ENCODE peak calls at places on chromosomes 3 and 15, in nine cellular contexts. F is activated T-helper 1 cell treated with anti-CD3 and anti-CD28 coated beads, Interleukin-12 subunit alpha, Interleukin-12 subunit beta, Interleukin-2, Interleukin-4 antibody, amounts not matched to agents 30 ng/mL and 10 ng/mL and 1 ng/mL, durations not matched to agents 14 hours and 24 hours and 36 hours; L is hepatocyte; K is RWPE1; O is iris pigment epithelial cell; M is stomach; G is endothelial cell; Q is tibial artery; A is T-helper 1 cell. U is an unnamed sample.

GRCh38 chr15:38243278-38243677 is 9.4 kb upstream of the SPRED1 start:
- DNase-seq in K (no peak), M (no peak), G (no peak), Q (no peak), F (no peak), O (no peak), L (no peak), A (no peak), U (no peak)

GRCh38 chr3:59149166-59149565 is 99.3 kb upstream of the CFAP20DC start:
- DNase-seq in M (no peak), K (no peak), A (no peak), Q (no peak), O (no peak), G (no peak), F (no peak), L (no peak), U (no peak)

GRCh38 chr3:153050978-153051377 is 111.0 kb upstream of the RAP2B start:
- DNase-seq in A (no peak), G (no peak), K (no peak), Q (no peak), F (no peak), O (no peak), L (no peak), M (no peak), U (no peak)

GRCh38 chr3:193757457-193757856 is 164.4 kb downstream of the OPA1 start:
- DNase-seq in A (no peak), G (no peak), F (no peak), M (no peak), O (no peak), K (no peak), Q (no peak), L (no peak), U (no peak)

GRCh38 chr3:134803051-134803505 is 8.0 kb downstream of the EPHB1 start:
- DNase-seq in O (no peak), M (no peak), Q (no peak), G (no peak), A (no peak), L (no peak), K (no peak), F (peak), U (no peak)

GRCh38 chr15:99073008-99073714 is 31.7 kb upstream of the SYNM start:
- DNase-seq in G (no peak), A (no peak), M (no peak), L (no peak), F (no peak), K (no peak), Q (no peak), O (peak), U (no peak)

GRCh38 chr15:44298878-44299277 is 10.4 kb downstream of the GOLM2 start:
- DNase-seq in G (no peak), Q (no peak), K (peak), L (no peak), A (no peak), M (no peak), F (no peak), O (peak), U (no peak)

GRCh38 chr3:194333212-194333980 is 17.7 kb downstream of the CPN2 start:
- DNase-seq in F (peak), O (peak), M (peak), G (peak), A (peak), Q (peak), L (peak), K (peak), U (no peak)

GRCh38 chr3:29614954-29615353 is 334.1 kb downstream of the RBMS3 start:
- DNase-seq in G (no peak), O (no peak), K (no peak), A (no peak), Q (no peak), L (no peak), F (no peak), M (no peak), U (no peak)

GRCh38 chr3:71905426-71905825 is 120.5 kb upstream of the PROK2 start:
- DNase-seq in K (no peak), A (no peak), Q (no peak), O (no peak), G (no peak), F (no peak), L (no peak), M (no peak), U (peak)

GRCh38 chr15:99704444-99704838 is 28.8 kb downstream of the LYSMD4 start:
- DNase-seq in A (no peak), Q (no peak), M (no peak), F (peak), L (peak), G (peak), O (peak), K (peak), U (peak)

U was measured in MV-4-11.